ENCODE peak calls at places on chromosomes 4 and X, in five cellular contexts. P, B, N, F and W are unnamed samples.
A peak's percentile ranks its signal among the peaks of the same experiment; 100 is the strongest.

GRCh38 chr4:141238196-141238595 is 17.5 kb downstream of the ZNF330 start:
- DNase-seq in P (no peak), B (no peak), N (no peak), F (no peak), W (no peak)

GRCh38 chrX:36609653-36610585 is 398.2 kb upstream of the FAM47C start:
- DNase-seq in P (no peak), B (no peak), N (no peak), F (no peak), W (no peak)

GRCh38 chrX:111869639-111870034 is 6.3 kb upstream of the TRPC5OS start:
- DNase-seq in P (no peak), B (peak; percentile 7), N (peak; percentile 64), F (peak; percentile 12), W (peak; percentile 59)

GRCh38 chr4:6290256-6290655 is 20.6 kb downstream of the WFS1 start:
- DNase-seq in P (no peak), B (no peak), N (no peak), F (no peak), W (no peak)

GRCh38 chr4:67820903-67821302 is 62.9 kb downstream of the TMPRSS11D start:
- DNase-seq in P (no peak), B (no peak), N (no peak), F (no peak), W (no peak)

GRCh38 chr4:182600093-182600492 is 317.1 kb downstream of the DCTD start:
- DNase-seq in P (no peak), B (no peak), N (no peak), F (no peak), W (no peak)

GRCh38 chr4:22077571-22077970 is 129.0 kb upstream of the KCNIP4 start:
- DNase-seq in P (no peak), B (no peak), N (no peak), F (no peak), W (no peak)

GRCh38 chrX:129843459-129844306 is at the start of gene ZDHHC9:
- DNase-seq in P (peak; percentile 92), B (peak; percentile 71), N (peak; percentile 62), F (peak; percentile 68), W (peak; percentile 86)

GRCh38 chr4:103996059-103996458 is 276.3 kb upstream of the TACR3 start:
- DNase-seq in P (no peak), B (peak; percentile 4), N (peak; percentile 30), F (no peak), W (no peak)

GRCh38 chrX:25524150-25524549 is 508.4 kb upstream of the ARX start:
- DNase-seq in P (no peak), B (no peak), N (peak; percentile 72), F (no peak), W (no peak)

GRCh38 chr4:94459462-94460161 is 7.9 kb downstream of the PDLIM5 start:
- DNase-seq in P (no peak), B (no peak), N (no peak), F (no peak), W (no peak)

GRCh38 chr4:160848901-160849735 is 1314.7 kb downstream of the FSTL5 start:
- DNase-seq in P (no peak), B (no peak), N (peak; percentile 67), F (no peak), W (no peak)

GRCh38 chr4:175536852-175537453 is 275.1 kb downstream of the GPM6A start:
- DNase-seq in P (no peak), B (peak; percentile 44), N (peak; percentile 69), F (peak; percentile 8), W (no peak)

GRCh38 chr4:64174247-64174882 is 234.9 kb downstream of the TECRL start:
- DNase-seq in P (no peak), B (no peak), N (no peak), F (no peak), W (no peak)

GRCh38 chr4:102318526-102318925 is 26.8 kb downstream of the SLC39A8 start:
- DNase-seq in P (no peak), B (no peak), N (no peak), F (no peak), W (peak; percentile 35)

GRCh38 chr4:154731756-154732155 is 12.0 kb upstream of the LRAT start:
- DNase-seq in P (no peak), B (no peak), N (peak; percentile 23), F (no peak), W (no peak)

GRCh38 chr4:78057600-78058560 is 757 bp downstream of the FRAS1 start:
- DNase-seq in P (peak; percentile 79), B (peak; percentile 4), N (peak; percentile 29), F (no peak), W (peak; percentile 18)